ENCODE peak calls at places on chromosomes 4 and X, in five cellular contexts. J, M, G, Z and Q are unnamed samples.

GRCh38 chr4:8874896-8875680 is 3.4 kb upstream of the HMX1 start:
- DNase-seq in G (no peak), J (no peak), M (no peak), Z (no peak), Q (no peak)

GRCh38 chr4:38455092-38455855 is 208.7 kb upstream of the KLF3 start:
- DNase-seq in G (no peak), Z (no peak), J (no peak), M (peak; percentile 41), Q (no peak)

GRCh38 chrX:20228245-20228644 is 38.5 kb downstream of the RPS6KA3 start:
- DNase-seq in Z (no peak), M (no peak), G (no peak), J (no peak), Q (no peak)

GRCh38 chr4:10856271-10856670 is 171.7 kb upstream of the CLNK start:
- DNase-seq in J (no peak), M (no peak), Z (no peak), G (no peak), Q (no peak)

GRCh38 chrX:49221868-49222267 is 11.3 kb downstream of the CACNA1F start:
- DNase-seq in G (no peak), Z (no peak), M (no peak), J (no peak), Q (no peak)

GRCh38 chr4:17580969-17581368 is 4.0 kb downstream of the LAP3 start:
- DNase-seq in Z (no peak), M (no peak), G (no peak), J (no peak), Q (no peak)

GRCh38 chr4:138392751-138393308 is 150.7 kb upstream of the SLC7A11 start:
- DNase-seq in M (no peak), G (no peak), J (no peak), Z (no peak), Q (no peak)

GRCh38 chrX:54447461-54447860 is 7.3 kb downstream of the TSR2 start:
- DNase-seq in M (no peak), Z (no peak), G (no peak), J (peak; percentile 1), Q (no peak)